ENCODE peak calls at places on chromosome 14, in nine cellular contexts. P is HCT116, T is suprapubic skin, R is aorta, D is SK-N-MC, Y is lower lobe of right lung, H is IMR-90, I is A549, K is fibroblast of lung. N is an unnamed sample. For H3K9me3, the result is how much of the 10 kb centered on the place peaks cover.

GRCh38 chr14:36661506-36662257 is at the start of gene PAX9:
- DNase-seq in I (peak), P (peak), H (peak), R (peak), Y (peak), K (peak), T (peak), D (peak), N (no peak)

GRCh38 chr14:34257505-34257904 is 204.5 kb downstream of the SPTSSA start:
- DNase-seq in Y (no peak), K (no peak), D (no peak), I (no peak), R (no peak), P (no peak), T (no peak), H (no peak), N (no peak)

GRCh38 chr14:43587183-43587582 is 919.9 kb downstream of the FSCB start:
- DNase-seq in K (no peak), H (no peak), Y (no peak), D (no peak), I (no peak), R (no peak), P (no peak), T (no peak), N (no peak)

GRCh38 chr14:93954900-93955891 is 21.2 kb downstream of the ASB2 start:
- DNase-seq in K (no peak), H (no peak), I (no peak), P (no peak), T (no peak), R (no peak), D (no peak), Y (peak), N (peak)

GRCh38 chr14:22319526-22320352 is 269.3 kb downstream of the DAD1 start:
- DNase-seq in I (peak), P (peak), T (no peak), H (peak), D (no peak), Y (no peak), R (no peak), K (peak), N (no peak)

GRCh38 chr14:56860441-56860840 is 50.2 kb upstream of the OTX2 start:
- DNase-seq in H (no peak), P (no peak), I (no peak), D (no peak), T (no peak), R (no peak), K (no peak), Y (no peak), N (no peak)

GRCh38 chr14:102020058-102020971 is 55.9 kb downstream of the DYNC1H1 start:
- DNase-seq in P (no peak), R (peak), K (peak), I (no peak), D (no peak), T (no peak), Y (no peak), H (peak), N (peak)

GRCh38 chr14:89284368-89285058 is 132.5 kb downstream of the FOXN3 start:
- DNase-seq in Y (no peak), P (no peak), T (peak), D (no peak), R (peak), I (no peak), K (peak), H (peak), N (no peak)

GRCh38 chr14:95495538-95496025 is 20.9 kb downstream of the SYNE3 start:
- DNase-seq in Y (no peak), D (no peak), T (no peak), H (no peak), P (no peak), K (no peak), R (peak), I (no peak), N (no peak)

GRCh38 chr14:50100824-50101223 is 15.5 kb downstream of the VCPKMT start:
- DNase-seq in I (no peak), D (no peak), T (no peak), R (no peak), K (no peak), Y (no peak), H (no peak), P (no peak), N (no peak)

GRCh38 chr14:93543766-93544165 is 113.0 kb downstream of the UNC79 start:
- DNase-seq in T (no peak), D (no peak), H (peak), P (peak), R (no peak), Y (no peak), I (peak), K (peak), N (no peak)

GRCh38 chr14:90109858-90110257 is 48.1 kb downstream of the KCNK13 start:
- DNase-seq in P (peak), T (no peak), I (peak), R (no peak), Y (no peak), D (no peak), K (no peak), H (no peak), N (no peak)

GRCh38 chr14:70709726-70710382 is 68.1 kb downstream of the TTC9 start:
- DNase-seq in P (no peak), R (no peak), Y (no peak), I (no peak), T (no peak), K (no peak), H (no peak), D (no peak), N (no peak)

GRCh38 chr14:71438684-71439083 is 493.5 kb upstream of the RGS6 start:
- DNase-seq in D (no peak), K (peak), H (peak), T (no peak), P (no peak), I (no peak), Y (no peak), R (no peak), N (no peak)

GRCh38 chr14:77406718-77407117 is 16.6 kb downstream of the NOXRED1 start:
- DNase-seq in R (no peak), H (peak), Y (no peak), T (no peak), P (no peak), K (peak), I (no peak), D (no peak), N (no peak)

GRCh38 chr14:63910593-63911363 is 58.0 kb downstream of the SYNE2 start:
- DNase-seq in I (no peak), P (no peak), K (no peak), R (no peak), Y (no peak), H (peak), T (no peak), D (no peak), N (no peak)

GRCh38 chr14:32472512-32473472 is 143.7 kb downstream of the AKAP6 start:
- DNase-seq in Y (no peak), T (no peak), P (no peak), K (peak), R (no peak), H (peak), I (peak), D (no peak), N (no peak)

GRCh38 chr14:64845878-64846277 is 33.8 kb downstream of the SPTB start:
- DNase-seq in K (peak), D (no peak), R (no peak), I (no peak), Y (no peak), P (no peak), H (peak), T (no peak), N (no peak)

DNA sequence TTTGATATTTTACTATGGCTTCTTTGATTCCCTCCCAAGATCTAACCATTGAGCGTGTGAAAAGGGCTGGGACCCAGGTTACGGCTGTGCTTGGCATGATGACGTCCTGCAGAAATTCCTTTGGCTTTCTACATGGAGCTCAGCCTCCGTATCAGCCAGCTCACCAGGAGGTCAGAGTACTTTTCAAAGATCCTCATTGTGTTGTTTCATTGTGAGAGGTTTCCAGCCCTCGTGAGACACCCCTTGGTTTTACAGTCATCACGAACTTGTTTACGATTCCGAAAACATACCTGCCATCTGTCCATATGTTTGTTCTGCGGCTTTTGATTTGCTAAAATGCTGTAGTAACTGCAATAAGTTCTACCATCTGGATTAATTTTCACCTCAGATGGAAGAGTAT is 453.1 kb downstream of the TMEM121 start:
- DNase-seq in H (no peak), R (no peak), I (no peak), K (no peak), P (no peak), Y (no peak), T (no peak), D (no peak), N (no peak)
- H3K9me3 ChIP-seq in H (under half), R (under half), I (under half), K (under half), P (under half), Y (under half), T (under half), D (under half), N (under half)

GRCh38 chr14:79641371-79641770 is 569.9 kb downstream of the DIO2 start:
- DNase-seq in H (no peak), P (no peak), D (no peak), K (no peak), I (no peak), T (no peak), R (no peak), Y (no peak), N (no peak)
- H3K9me3 ChIP-seq in H (under half), P (under half), D (under half), K (under half), I (under half), T (under half), R (under half), Y (under half), N (under half)

DNA sequence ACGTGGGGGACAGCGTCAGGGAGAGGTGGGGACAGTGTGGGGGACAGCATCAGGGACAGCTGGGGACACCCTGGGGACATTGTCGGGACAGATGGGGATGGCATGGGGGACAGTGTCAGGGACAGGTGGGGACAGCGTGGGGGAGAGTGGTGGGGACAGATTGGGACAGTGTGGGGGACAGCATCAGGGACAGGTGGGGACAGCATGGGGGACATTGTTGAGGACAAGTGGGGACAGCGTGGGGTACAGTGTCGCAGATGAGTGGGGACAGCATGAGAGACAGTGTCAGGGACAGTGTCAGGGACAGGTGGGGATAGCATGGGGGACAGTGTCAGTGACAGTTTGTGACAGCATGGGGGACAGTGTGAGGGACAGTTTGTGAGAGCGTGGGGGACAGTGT is 240.9 kb downstream of the TMEM121 start:
- DNase-seq in K (no peak), R (no peak), Y (no peak), I (no peak), T (no peak), D (no peak), H (no peak), P (no peak), N (no peak)
- H3K9me3 ChIP-seq in K (under half), R (under half), Y (under half), I (under half), T (under half), D (under half), H (under half), P (under half), N (under half)

GRCh38 chr14:104953896-104954656 is 24.1 kb downstream of the AHNAK2 start:
- DNase-seq in I (no peak), D (no peak), K (no peak), T (no peak), R (no peak), P (no peak), H (no peak), Y (peak), N (no peak)
- H3K9me3 ChIP-seq in I (under half), D (under half), K (under half), T (under half), R (under half), P (under half), H (under half), Y (under half), N (under half)

DNA sequence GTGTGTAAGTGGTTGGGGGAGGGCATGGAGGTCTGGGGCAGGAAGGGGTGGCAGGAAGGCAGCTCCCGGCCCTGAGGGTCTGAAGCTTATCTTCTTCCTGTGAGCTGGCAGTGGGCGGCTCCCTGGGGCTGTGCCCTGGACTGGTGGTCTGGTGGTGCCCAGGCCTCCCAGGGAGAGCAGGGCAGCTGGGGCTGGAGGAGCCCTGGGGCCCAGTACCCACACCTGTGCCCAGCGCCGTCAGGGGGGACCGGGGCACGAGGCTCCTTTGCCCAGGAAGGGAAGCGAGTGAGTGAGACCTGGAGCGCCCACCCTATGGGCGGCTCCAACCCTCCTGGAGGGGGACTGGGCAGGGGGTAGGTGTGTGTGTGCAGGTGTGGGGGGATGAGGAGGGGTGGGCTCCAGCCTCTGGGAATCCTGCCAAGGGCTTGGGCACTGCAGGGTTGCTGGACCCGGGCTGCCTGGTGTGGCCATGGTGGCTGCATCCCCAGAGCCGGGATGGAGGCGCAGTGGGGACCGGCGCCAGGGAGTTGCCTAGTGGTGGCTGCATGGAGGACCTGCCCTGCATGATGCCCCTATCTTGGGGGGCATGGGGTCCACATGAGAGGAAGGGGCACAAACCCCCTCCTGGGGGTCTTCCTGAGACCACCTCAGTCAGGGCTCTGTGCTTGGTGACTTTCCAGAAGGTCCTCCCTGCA is 353.6 kb downstream of the TMEM121 start:
- DNase-seq in D (no peak), K (no peak), P (no peak), R (peak), T (peak), Y (peak), H (no peak), I (no peak), N (peak)
- H3K9me3 ChIP-seq in D (under half), K (under half), P (under half), R (under half), T (under half), Y (under half), H (under half), I (under half), N (under half)

GRCh38 chr14:75206190-75206589 is 29.8 kb upstream of the TMED10 start:
- DNase-seq in P (no peak), K (no peak), D (no peak), R (no peak), Y (no peak), T (no peak), H (no peak), I (no peak), N (no peak)
- H3K9me3 ChIP-seq in P (under half), K (under half), D (under half), R (under half), Y (under half), T (under half), H (under half), I (under half), N (under half)

DNA sequence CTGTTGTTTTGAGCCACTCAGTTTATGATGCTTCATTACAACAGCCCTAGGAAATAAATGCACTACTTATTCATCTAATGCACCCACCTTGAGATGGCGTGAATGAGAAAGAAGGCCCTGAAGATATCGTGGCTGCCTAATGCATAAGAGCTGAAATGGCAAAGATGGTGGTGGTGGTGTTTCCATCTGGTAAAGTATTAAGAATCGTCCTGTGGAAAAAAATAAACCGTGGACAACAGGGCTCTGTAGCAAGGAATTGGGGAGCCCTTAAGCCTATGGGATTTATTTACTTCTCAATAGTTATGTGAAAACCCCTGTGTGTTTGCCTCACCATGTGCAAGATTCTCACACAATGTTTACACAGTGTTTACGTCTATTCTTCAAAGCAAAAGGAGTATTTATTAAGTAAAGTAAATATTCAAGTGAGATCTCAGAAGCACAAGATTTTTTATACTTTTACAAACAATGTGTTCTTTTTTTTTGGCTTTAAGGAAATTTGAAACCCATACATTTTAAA is 1555.2 kb upstream of the FLRT2 start:
- DNase-seq in I (no peak), Y (no peak), H (no peak), R (no peak), D (no peak), P (no peak), T (no peak), K (no peak), N (no peak)
- H3K9me3 ChIP-seq in I (under half), Y (under half), H (under half), R (under half), D (under half), P (under half), T (under half), K (under half), N (under half)